ENCODE peak calls at places on chromosomes 7 and 10, in eight cellular contexts. F, S, O, U, B, Z, M and D are unnamed samples.

GRCh38 chr10:89466599-89467035 is 52.2 kb downstream of the IFIT5 start:
- DNase-seq in F (peak; percentile 38), S (peak; percentile 53), O (no peak), U (no peak), B (no peak), Z (peak; percentile 60), M (peak; percentile 44), D (peak; percentile 35)

GRCh38 chr10:51010977-51011376 is 63.3 kb upstream of the PRKG1 start:
- DNase-seq in F (peak; percentile 17), S (peak; percentile 40), O (no peak), U (no peak), B (no peak), Z (peak; percentile 54), M (peak; percentile 31), D (peak; percentile 9)

GRCh38 chr10:90742189-90742588 is 115.7 kb downstream of the HTR7 start:
- DNase-seq in F (no peak), S (no peak), O (no peak), U (no peak), B (no peak), Z (peak; percentile 0), M (peak; percentile 16), D (no peak)

GRCh38 chr10:69425513-69426298 is 9.0 kb upstream of the TACR2 start:
- DNase-seq in F (peak; percentile 60), S (no peak), O (no peak), U (no peak), B (no peak), Z (no peak), M (no peak), D (no peak)

GRCh38 chr7:91941450-91941849 is 788 bp downstream of the AKAP9 start:
- DNase-seq in F (peak; percentile 71), S (peak; percentile 35), O (no peak), U (no peak), B (peak; percentile 52), Z (peak; percentile 18), M (no peak), D (peak; percentile 41)

GRCh38 chr10:116721991-116722392 is 20.4 kb downstream of the HSPA12A start:
- DNase-seq in F (no peak), S (no peak), O (no peak), U (no peak), B (no peak), Z (peak; percentile 78), M (no peak), D (no peak)

GRCh38 chr10:124003070-124003419 is 90.4 kb downstream of the CHST15 start:
- DNase-seq in F (no peak), S (no peak), O (no peak), U (no peak), B (no peak), Z (no peak), M (no peak), D (no peak)

GRCh38 chr10:110336111-110336721 is 31.5 kb upstream of the SMNDC1 start:
- DNase-seq in F (no peak), S (peak; percentile 78), O (no peak), U (peak; percentile 25), B (no peak), Z (peak; percentile 98), M (no peak), D (no peak)

GRCh38 chr7:27179503-27180430 is 5.3 kb downstream of the HOXA11 start:
- DNase-seq in F (peak; percentile 55), S (peak; percentile 85), O (no peak), U (peak; percentile 86), B (peak; percentile 91), Z (peak; percentile 45), M (no peak), D (peak; percentile 45)

GRCh38 chr7:66036788-66037187 is 38.8 kb upstream of the ASL start:
- DNase-seq in F (no peak), S (no peak), O (no peak), U (no peak), B (no peak), Z (no peak), M (no peak), D (no peak)

GRCh38 chr7:151272877-151273276 is 24.4 kb upstream of the SMARCD3 start:
- DNase-seq in F (no peak), S (no peak), O (no peak), U (no peak), B (no peak), Z (no peak), M (no peak), D (no peak)

GRCh38 chr7:141674201-141674671 is 27.7 kb downstream of the DENND11 start:
- DNase-seq in F (no peak), S (peak; percentile 60), O (no peak), U (no peak), B (no peak), Z (no peak), M (no peak), D (no peak)

DNA sequence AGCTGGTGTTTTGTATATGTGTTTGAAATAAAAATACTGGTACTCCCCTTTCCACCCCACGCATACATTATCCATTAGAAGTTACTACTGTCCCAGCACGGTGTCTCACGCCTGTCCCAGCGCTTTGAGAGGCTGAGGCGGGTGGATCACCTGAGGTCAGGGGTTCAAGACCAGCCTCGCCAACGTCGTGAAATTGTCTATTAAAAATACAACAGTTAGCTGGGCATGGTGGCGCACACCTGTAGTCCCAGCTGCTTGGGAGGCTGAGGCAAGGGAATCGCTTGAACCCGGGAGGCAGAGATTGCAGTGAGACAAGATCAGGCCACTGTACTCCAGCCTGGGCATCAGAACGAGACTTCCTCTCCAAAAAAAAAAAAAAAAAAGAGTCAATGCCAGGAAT is 2.7 kb downstream of the HBP1 start:
- DNase-seq in F (no peak), S (no peak), O (no peak), U (no peak), B (no peak), Z (no peak), M (no peak), D (no peak)
- H3K4me3 ChIP-seq in F (no peak overlapping the region), S (no peak overlapping the region), O (no peak overlapping the region), U (no peak overlapping the region), B (no peak overlapping the region), Z (no peak overlapping the region), M (no peak overlapping the region), D (no peak overlapping the region)

GRCh38 chr7:106604303-106604918 is 56.5 kb downstream of the CCDC71L start:
- DNase-seq in F (no peak), S (no peak), O (no peak), U (no peak), B (no peak), Z (no peak), M (no peak), D (no peak)

GRCh38 chr7:106606120-106606519 is 54.8 kb downstream of the CCDC71L start:
- DNase-seq in F (no peak), S (no peak), O (no peak), U (no peak), B (no peak), Z (no peak), M (no peak), D (no peak)

GRCh38 chr7:106602062-106602461 is 58.9 kb downstream of the CCDC71L start:
- DNase-seq in F (no peak), S (no peak), O (no peak), U (no peak), B (no peak), Z (no peak), M (no peak), D (no peak)

GRCh38 chr7:106603300-106603699 is 57.7 kb downstream of the CCDC71L start:
- DNase-seq in F (no peak), S (no peak), O (no peak), U (no peak), B (no peak), Z (no peak), M (no peak), D (no peak)

DNA sequence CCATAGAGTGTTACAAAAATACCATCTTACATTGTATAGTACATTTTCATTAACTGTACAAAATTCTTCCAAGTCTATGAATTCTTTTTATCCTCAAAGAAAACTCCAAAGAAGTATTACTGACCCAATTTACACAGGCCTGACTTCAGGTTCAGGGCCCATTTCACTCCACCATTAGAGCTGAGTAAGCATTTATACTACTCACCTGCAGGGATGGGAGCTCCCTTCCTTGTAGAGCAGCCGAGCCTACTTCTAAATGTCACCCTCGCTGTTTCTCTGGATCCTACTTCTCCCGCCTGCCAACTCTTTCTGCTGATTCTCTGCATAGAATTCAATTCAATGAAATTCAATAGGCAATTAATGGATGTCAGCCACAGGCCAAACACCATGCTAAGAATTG is 56.0 kb downstream of the CCDC71L start:
- DNase-seq in F (no peak), S (no peak), O (no peak), U (no peak), B (no peak), Z (no peak), M (no peak), D (no peak)
- H3K27ac ChIP-seq in F (no peak overlapping the region), S (no peak overlapping the region), O (no peak overlapping the region), U (no peak overlapping the region), B (no peak overlapping the region), Z (no peak overlapping the region), M (no peak overlapping the region), D (no peak overlapping the region)

DNA sequence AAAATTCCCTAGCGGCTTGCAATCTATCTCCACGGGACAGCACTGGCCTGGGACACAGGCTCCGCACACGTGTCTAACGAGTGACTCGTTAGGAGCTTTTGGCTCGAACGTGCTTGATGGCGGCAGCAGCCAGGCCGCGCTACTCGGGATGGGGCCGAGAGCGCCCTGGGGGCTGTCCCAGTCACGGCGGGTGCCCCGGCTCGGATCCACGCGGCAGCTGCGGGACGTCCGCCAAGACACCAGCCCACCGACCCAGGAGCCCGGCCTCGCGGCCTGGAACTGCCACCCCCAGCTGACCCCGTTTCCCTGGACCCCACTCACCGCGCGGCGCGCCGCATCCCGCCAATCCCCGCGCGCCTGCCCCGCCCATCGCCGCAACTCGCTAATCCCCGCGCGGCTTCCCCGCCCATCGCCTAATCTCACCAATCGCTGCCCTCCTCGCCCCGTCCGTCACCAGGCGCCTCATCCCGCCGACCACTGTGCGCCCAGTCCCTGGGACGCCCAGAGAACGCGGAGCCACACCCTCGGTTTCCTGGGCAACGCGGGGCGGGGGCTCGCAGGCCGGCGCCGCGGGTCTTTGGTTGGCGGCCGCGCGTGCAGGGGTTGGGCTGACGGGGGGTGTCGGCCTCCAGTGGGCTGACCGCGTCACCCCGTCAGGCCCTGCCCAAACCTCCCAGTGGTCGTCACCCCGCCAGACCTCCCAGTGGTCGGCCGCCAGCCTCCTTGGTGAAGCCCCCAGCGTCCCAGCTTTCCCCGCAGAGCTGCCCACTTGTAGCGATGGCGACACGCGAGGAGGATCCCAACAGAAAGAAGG is at the start of gene POLD2:
- DNase-seq in F (peak; percentile 98), S (peak; percentile 96), O (peak; percentile 81), U (peak; percentile 97), B (peak; percentile 98), Z (peak; percentile 92), M (peak; percentile 88), D (peak; percentile 98)
- TF ChIP-seq POLR2A in F (peak; percentile 75), S (peak; percentile 68), O (no peak), U (no peak), B (peak; percentile 18), Z (peak; percentile 61), M (peak; percentile 54), D (no peak)

GRCh38 chr7:149457766-149458165 is 3.1 kb downstream of the ZNF777 start:
- DNase-seq in F (no peak), S (no peak), O (no peak), U (no peak), B (no peak), Z (no peak), M (no peak), D (no peak)

GRCh38 chr7:149455175-149455950 is 5.5 kb downstream of the ZNF777 start:
- DNase-seq in F (no peak), S (no peak), O (no peak), U (no peak), B (no peak), Z (no peak), M (no peak), D (no peak)

GRCh38 chr7:149456770-149457421 is 4.0 kb downstream of the ZNF777 start:
- DNase-seq in F (no peak), S (no peak), O (no peak), U (no peak), B (no peak), Z (peak; percentile 20), M (no peak), D (no peak)

GRCh38 chr7:149454006-149454405 is 6.9 kb downstream of the ZNF777 start:
- DNase-seq in F (no peak), S (no peak), O (no peak), U (no peak), B (no peak), Z (no peak), M (no peak), D (no peak)

GRCh38 chr7:149454750-149455149 is 6.1 kb downstream of the ZNF777 start:
- DNase-seq in F (no peak), S (no peak), O (no peak), U (no peak), B (no peak), Z (no peak), M (no peak), D (no peak)
- H3K4me3 ChIP-seq in F (no peak overlapping the region), S (no peak overlapping the region), O (no peak overlapping the region), U (no peak overlapping the region), B (no peak overlapping the region), Z (no peak overlapping the region), M (no peak overlapping the region), D (no peak overlapping the region)